ENCODE peak calls at places on chromosomes 1 and 21, in eight cellular contexts. N is activated CD8-positive, alpha-beta T cell treated with anti-CD3 and anti-CD28 coated beads, Interleukin-2, amount 10 ng/mL, durations not matched to agents 7 days and 5 days; W is lung; X is EH; F is activated T-helper 1 cell treated with Interleukin-2 at 50 U/mL for 16 hours; S is ACHN; D is kidney epithelial cell; T is activated CD4-positive, CD25-positive, alpha-beta regulatory T cell treated with anti-CD3 and anti-CD28 coated beads, Interleukin-2, amount 50 U/mL, for 72 hours. C is an unnamed sample.

GRCh38 chr1:21759182-21759581 is 23.8 kb downstream of the USP48 start:
- DNase-seq in N (no peak), W (no peak), X (no peak), F (no peak), S (no peak), D (no peak), T (no peak), C (no peak)

GRCh38 chr1:160550572-160551034 is 27.5 kb upstream of the SLAMF6 start:
- DNase-seq in N (peak), W (no peak), X (no peak), F (peak), S (no peak), D (no peak), T (peak), C (no peak)

GRCh38 chr1:59006932-59007331 is 223.1 kb upstream of the JUN start:
- DNase-seq in N (no peak), W (no peak), X (no peak), F (no peak), S (no peak), D (no peak), T (no peak), C (no peak)

GRCh38 chr1:80706526-80706925 is 1094.2 kb upstream of the ADGRL2 start:
- DNase-seq in N (no peak), W (no peak), X (no peak), F (no peak), S (no peak), D (no peak), T (no peak), C (no peak)

GRCh38 chr21:27674037-27674436 is 707.1 kb upstream of the ADAMTS5 start:
- DNase-seq in N (no peak), W (no peak), X (peak), F (no peak), S (no peak), D (peak), T (no peak), C (no peak)

GRCh38 chr1:238710697-238711096 is 675.7 kb upstream of the CHRM3 start:
- DNase-seq in N (no peak), W (no peak), X (peak), F (no peak), S (no peak), D (no peak), T (no peak), C (no peak)

GRCh38 chr1:91781916-91782622 is 103.9 kb downstream of the TGFBR3 start:
- DNase-seq in N (no peak), W (no peak), X (peak), F (no peak), S (no peak), D (no peak), T (no peak), C (no peak)

GRCh38 chr1:20344738-20345137 is 54.1 kb downstream of the VWA5B1 start:
- DNase-seq in N (no peak), W (no peak), X (no peak), F (no peak), S (no peak), D (no peak), T (no peak), C (no peak)

GRCh38 chr1:212234431-212235298 is 50.5 kb upstream of the PPP2R5A start:
- DNase-seq in N (peak), W (peak), X (peak), F (no peak), S (peak), D (peak), T (no peak), C (no peak)

GRCh38 chr1:150613061-150613920 is 16.1 kb downstream of the ENSA start:
- DNase-seq in N (peak), W (no peak), X (peak), F (peak), S (peak), D (peak), T (no peak), C (peak)

GRCh38 chr1:3772027-3772714 is 378 bp upstream of the SMIM1 start:
- DNase-seq in N (peak), W (peak), X (peak), F (peak), S (peak), D (peak), T (peak), C (no peak)

GRCh38 chr1:222195857-222196256 is 352.0 kb downstream of the HHIPL2 start:
- DNase-seq in N (no peak), W (no peak), X (no peak), F (no peak), S (no peak), D (no peak), T (no peak), C (no peak)

GRCh38 chr1:205774277-205775014 is 836 bp downstream of the RAB29 start:
- DNase-seq in N (peak), W (peak), X (peak), F (peak), S (no peak), D (no peak), T (peak), C (no peak)

GRCh38 chr1:164587617-164588367 is 28.8 kb downstream of the PBX1 start:
- DNase-seq in N (no peak), W (no peak), X (no peak), F (no peak), S (no peak), D (no peak), T (no peak), C (no peak)

GRCh38 chr21:44283953-44284352 is 1.7 kb upstream of the AIRE start:
- DNase-seq in N (no peak), W (no peak), X (no peak), F (no peak), S (no peak), D (no peak), T (no peak), C (no peak)

GRCh38 chr1:154403300-154403943 is 1.7 kb upstream of the IL6R start:
- DNase-seq in N (peak), W (no peak), X (no peak), F (no peak), S (no peak), D (no peak), T (no peak), C (peak)

C was measured in GF-D8.